ENCODE peak calls at places on chromosomes 11 and 22, in nine cellular contexts. D, X, U, R, S, F, O, V and Z are unnamed samples.

GRCh38 chr11:108697872-108698473 is 33.1 kb downstream of the DDX10 start:
- DNase-seq in F (peak; percentile 71), S (no peak), V (peak; percentile 52), R (peak; percentile 72), D (peak; percentile 3), X (peak; percentile 57), U (peak; percentile 40), O (peak; percentile 76), Z (peak; percentile 86)

GRCh38 chr11:19769820-19770219 is 57.2 kb downstream of the NAV2 start:
- DNase-seq in S (no peak), X (no peak), O (no peak), V (peak; percentile 73), F (peak; percentile 82), D (no peak), U (no peak), R (no peak), Z (no peak)

GRCh38 chr11:36373040-36374010 is 77.2 kb downstream of the PRR5L start:
- DNase-seq in V (no peak), O (no peak), U (peak; percentile 59), D (no peak), F (no peak), R (no peak), X (no peak), S (peak; percentile 85), Z (no peak)

GRCh38 chr11:44779736-44780520 is 53.2 kb downstream of the TSPAN18 start:
- DNase-seq in X (no peak), R (peak; percentile 30), O (no peak), F (no peak), D (no peak), S (no peak), V (no peak), U (no peak), Z (no peak)

GRCh38 chr11:132047167-132047566 is 676.8 kb downstream of the NTM start:
- DNase-seq in D (no peak), X (no peak), V (no peak), F (no peak), U (no peak), S (no peak), R (no peak), O (no peak), Z (no peak)

GRCh38 chr22:39634530-39635399 is 64.2 kb downstream of the CACNA1I start:
- DNase-seq in V (peak; percentile 93), F (peak; percentile 92), O (no peak), U (peak; percentile 16), S (no peak), X (no peak), D (no peak), R (no peak), Z (peak; percentile 97)

GRCh38 chr11:97614571-97614970 is 1224.8 kb downstream of the JRKL start:
- DNase-seq in F (no peak), O (no peak), D (no peak), U (no peak), X (no peak), S (no peak), V (no peak), R (no peak), Z (no peak)

GRCh38 chr11:292211-293121 is 3.5 kb downstream of the PGGHG start:
- DNase-seq in R (no peak), S (peak; percentile 71), F (no peak), O (no peak), U (no peak), V (no peak), D (no peak), X (no peak), Z (no peak)

GRCh38 chr11:73866095-73866579 is 10.5 kb downstream of the COA4 start:
- DNase-seq in U (no peak), X (no peak), S (no peak), F (peak; percentile 23), O (no peak), D (no peak), R (no peak), V (peak; percentile 4), Z (peak; percentile 34)

GRCh38 chr22:23684561-23685031 is 6.2 kb upstream of the RGL4 start:
- DNase-seq in V (no peak), X (no peak), R (no peak), S (peak; percentile 64), U (no peak), D (no peak), O (no peak), F (no peak), Z (no peak)

GRCh38 chr11:115941481-115941993 is 437.3 kb upstream of the CADM1 start:
- DNase-seq in O (no peak), D (peak; percentile 30), X (no peak), S (no peak), F (peak; percentile 8), R (no peak), V (peak; percentile 97), U (no peak), Z (peak; percentile 37)

GRCh38 chr11:66332371-66333219 is 3.6 kb downstream of the RIN1 start:
- DNase-seq in D (no peak), V (no peak), O (no peak), S (peak; percentile 69), U (no peak), F (no peak), X (no peak), R (no peak), Z (no peak)

GRCh38 chr22:30870451-30871345 is 97.9 kb downstream of the MORC2 start:
- DNase-seq in X (no peak), D (no peak), F (no peak), R (peak; percentile 17), S (peak; percentile 71), U (no peak), O (no peak), V (no peak), Z (no peak)